ENCODE peak calls at places on chromosome 10, in five cellular contexts. A is psoas muscle, N is foreskin keratinocyte, E is fibroblast of lung, D is Calu3. U is an unnamed sample.

GRCh38 chr10:43292745-43293676 is 26.1 kb upstream of the RASGEF1A start:
- DNase-seq in A (peak; percentile 63), N (peak; percentile 23), E (peak; percentile 29), D (peak; percentile 61), U (peak; percentile 23)

GRCh38 chr10:61882621-61883375 is 18.7 kb upstream of the ARID5B start:
- DNase-seq in A (no peak), N (peak; percentile 69), E (peak; percentile 88), D (no peak), U (peak; percentile 45)

GRCh38 chr10:6493521-6494451 is 86.3 kb downstream of the PRKCQ start:
- DNase-seq in A (no peak), N (peak; percentile 89), E (peak; percentile 45), D (no peak), U (peak; percentile 5)

GRCh38 chr10:128054163-128054970 is 71.9 kb downstream of the MKI67 start:
- DNase-seq in A (no peak), N (peak; percentile 18), E (no peak), D (no peak), U (no peak)

GRCh38 chr10:113961261-113961938 is 82.3 kb upstream of the ADRB1 start:
- DNase-seq in A (no peak), N (no peak), E (no peak), D (no peak), U (no peak)

GRCh38 chr10:110857265-110858158 is 14.2 kb upstream of the PDCD4 start:
- DNase-seq in A (no peak), N (peak; percentile 61), E (peak; percentile 60), D (no peak), U (no peak)

GRCh38 chr10:113557389-113558321 is 4.8 kb downstream of the HABP2 start:
- DNase-seq in A (no peak), N (peak; percentile 9), E (no peak), D (no peak), U (no peak)

GRCh38 chr10:96511044-96511945 is 2.4 kb downstream of the TLL2 start:
- DNase-seq in A (no peak), N (peak; percentile 60), E (no peak), D (peak; percentile 41), U (peak; percentile 13)

GRCh38 chr10:2362331-2362730 is 625.0 kb upstream of the ADARB2 start:
- DNase-seq in A (no peak), N (no peak), E (no peak), D (no peak), U (no peak)

GRCh38 chr10:86769991-86770390 is 13.6 kb downstream of the BMPR1A start:
- DNase-seq in A (no peak), N (no peak), E (no peak), D (no peak), U (no peak)

GRCh38 chr10:12419279-12419847 is 70.0 kb downstream of the CAMK1D start:
- DNase-seq in A (peak; percentile 65), N (peak; percentile 95), E (peak; percentile 100), D (peak; percentile 31), U (peak; percentile 96)

GRCh38 chr10:30742471-30742870 is 112.9 kb upstream of the LYZL2 start:
- DNase-seq in A (no peak), N (no peak), E (no peak), D (no peak), U (no peak)

GRCh38 chr10:48234807-48235206 is 39.7 kb downstream of the FRMPD2 start:
- DNase-seq in A (no peak), N (no peak), E (no peak), D (no peak), U (no peak)

GRCh38 chr10:30398788-30399187 is 35.2 kb upstream of the MAP3K8 start:
- DNase-seq in A (no peak), N (no peak), E (no peak), D (no peak), U (no peak)

GRCh38 chr10:32112055-32112454 is 55.8 kb upstream of the KIF5B start:
- DNase-seq in A (no peak), N (peak; percentile 66), E (peak; percentile 76), D (peak; percentile 41), U (peak; percentile 46)

GRCh38 chr10:91251430-91252056 is 31.1 kb downstream of the PCGF5 start:
- DNase-seq in A (peak; percentile 41), N (peak; percentile 25), E (peak; percentile 33), D (peak; percentile 28), U (peak; percentile 30)

DNA sequence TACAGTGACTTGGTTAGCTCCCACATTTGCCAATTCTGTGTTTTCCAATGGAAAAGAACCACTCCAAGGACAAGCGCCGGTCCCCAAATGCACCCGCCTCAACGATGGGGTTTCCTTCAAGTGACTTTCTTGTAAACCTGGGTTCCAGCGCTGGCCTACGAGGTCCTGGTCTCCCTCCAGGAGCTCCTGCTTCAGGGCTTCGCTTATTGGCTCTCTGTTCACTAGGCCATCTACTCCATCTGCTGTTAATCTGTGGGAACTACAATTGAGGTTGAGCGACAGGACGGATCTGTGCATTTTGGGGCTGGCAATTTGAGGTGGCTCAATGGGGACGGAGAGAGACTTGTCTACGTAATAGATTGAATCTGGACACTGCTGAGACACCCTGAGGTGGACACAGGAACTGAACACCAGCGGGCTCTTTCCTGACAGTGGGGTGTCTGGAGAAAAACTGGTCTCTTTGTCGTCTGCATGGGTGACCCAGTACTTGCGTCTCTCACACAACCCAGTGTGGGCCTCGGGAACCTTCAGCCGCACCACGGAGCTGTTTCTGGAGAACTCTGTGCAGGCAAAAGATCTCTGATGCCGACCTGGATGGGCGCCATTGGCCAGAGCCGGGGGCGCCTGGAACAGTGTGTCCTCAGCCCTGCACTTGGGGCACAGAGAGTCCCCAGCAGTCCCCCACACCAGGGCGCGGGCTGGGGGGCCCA is 115.9 kb upstream of the ADAM12 start:
- DNase-seq in A (no peak), N (peak; percentile 34), E (peak; percentile 62), D (peak; percentile 32), U (peak; percentile 56)
- TF ChIP-seq CTCF in A (peak; percentile 54), N (peak; percentile 62), E (peak; percentile 82), D (peak; percentile 51), U (peak; percentile 82)

DNA sequence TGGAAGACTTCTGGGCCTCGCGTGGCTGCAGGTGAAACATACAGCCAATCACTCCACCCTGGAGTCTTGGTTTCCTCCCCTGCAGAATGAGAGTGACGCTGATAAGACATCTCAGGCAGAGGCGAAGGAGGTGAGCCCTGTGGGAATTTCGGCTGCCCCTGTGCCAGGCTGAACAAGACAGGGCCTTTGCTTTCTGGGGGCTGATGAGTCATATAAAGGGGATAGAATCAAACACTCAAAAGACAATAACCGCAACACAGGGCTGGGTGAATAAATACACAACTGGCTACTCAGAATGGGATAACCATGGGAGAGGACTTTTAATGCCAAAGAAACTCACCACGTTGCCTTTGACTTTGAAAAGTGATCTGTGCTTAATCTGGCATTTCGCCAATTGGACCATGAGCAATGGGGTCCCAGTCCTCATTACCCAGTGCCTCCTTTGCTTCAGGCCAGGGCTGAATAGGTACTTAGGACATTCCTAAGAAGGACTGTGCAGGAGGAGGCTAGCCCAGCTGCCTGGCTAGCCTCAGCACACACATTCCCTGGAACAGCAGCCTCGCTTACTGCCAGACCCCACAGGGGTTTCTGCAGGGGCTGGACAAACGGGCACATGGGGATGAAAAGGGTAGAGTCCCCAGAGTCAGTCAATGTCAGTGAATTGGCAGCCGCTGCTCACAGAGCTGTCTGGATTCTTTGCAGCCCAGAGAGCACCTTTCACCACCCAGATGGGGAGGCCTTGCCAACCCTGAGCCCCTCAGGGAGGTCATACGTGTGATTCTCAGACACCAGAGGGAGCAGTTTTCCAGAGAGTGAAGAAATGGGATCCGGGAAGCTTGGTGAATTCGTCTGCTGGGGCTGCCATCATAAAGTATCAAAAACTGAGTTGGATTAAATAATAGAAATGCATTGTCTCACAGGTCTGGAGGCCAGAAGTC is 143.5 kb downstream of the KCNMA1 start:
- DNase-seq in A (no peak), N (no peak), E (peak; percentile 59), D (peak; percentile 40), U (peak; percentile 40)
- TF ChIP-seq CTCF in A (peak; percentile 31), N (peak; percentile 59), E (peak; percentile 53), D (no peak), U (peak; percentile 80)

GRCh38 chr10:3785251-3785848 is 341 bp upstream of the KLF6 start:
- DNase-seq in A (peak; percentile 100), N (peak; percentile 92), E (peak; percentile 92), D (peak; percentile 98), U (peak; percentile 97)
- TF ChIP-seq CTCF in A (no peak), N (no peak), E (no peak), D (no peak), U (peak; percentile 27)

DNA sequence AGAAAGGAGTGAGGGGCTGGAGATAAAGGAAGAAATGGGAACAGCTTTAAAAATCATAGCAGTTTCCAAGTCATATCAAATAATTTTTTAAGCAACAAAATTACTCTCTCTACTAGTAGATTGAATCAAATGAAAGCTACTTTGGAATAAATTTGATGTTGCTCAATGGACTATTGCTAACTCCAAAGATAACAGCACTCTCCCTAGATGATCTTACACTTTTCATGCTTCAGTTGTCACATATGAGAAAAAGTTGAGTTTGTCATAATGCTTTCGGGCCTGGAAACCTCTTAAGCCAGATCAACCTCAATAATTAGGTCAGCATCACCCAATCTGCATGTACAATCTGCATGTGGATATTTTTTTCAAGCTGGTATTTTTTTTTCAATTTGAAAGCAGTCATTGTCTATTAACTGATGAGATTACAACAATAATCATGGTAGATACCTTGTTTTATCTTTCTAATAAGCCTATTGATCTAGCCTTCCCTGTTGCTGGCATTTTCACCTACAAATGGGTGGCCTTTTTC is 31.3 kb downstream of the LIPJ start:
- DNase-seq in A (no peak), N (no peak), E (no peak), D (no peak), U (no peak)
- TF ChIP-seq CTCF in A (no peak), N (no peak), E (no peak), D (no peak), U (no peak)

GRCh38 chr10:11260136-11260535 is 242.5 kb downstream of the CELF2 start:
- DNase-seq in A (no peak), N (no peak), E (no peak), D (no peak), U (no peak)
- TF ChIP-seq CTCF in A (no peak), N (no peak), E (peak; percentile 1), D (no peak), U (no peak)

GRCh38 chr10:78438094-78438906 is 404.6 kb downstream of the RPS24 start:
- DNase-seq in A (no peak), N (no peak), E (no peak), D (no peak), U (no peak)
- TF ChIP-seq CTCF in A (no peak), N (no peak), E (no peak), D (peak; percentile 25), U (peak; percentile 20)